ENCODE peak calls at places on chromosomes 4 and X, in seven cellular contexts. M, C, P, N, I, Z and O are unnamed samples.

GRCh38 chr4:6999172-7000086 is 43.7 kb upstream of the TADA2B start:
- DNase-seq in N (no peak), C (no peak), Z (peak; percentile 78), M (no peak), I (no peak), P (peak; percentile 36), O (no peak)

GRCh38 chr4:53943345-53944085 is 120.9 kb downstream of the CHIC2 start:
- DNase-seq in I (no peak), N (no peak), M (peak; percentile 69), C (no peak), P (no peak), Z (peak; percentile 85), O (no peak)

GRCh38 chrX:7067266-7067665 is 80.2 kb upstream of the STS start:
- DNase-seq in I (no peak), N (no peak), C (no peak), M (no peak), Z (no peak), P (no peak), O (no peak)

GRCh38 chr4:102411416-102411815 is 66.1 kb upstream of the SLC39A8 start:
- DNase-seq in C (no peak), Z (no peak), P (no peak), I (no peak), M (no peak), N (no peak), O (no peak)

GRCh38 chr4:179817317-179817716 is 2375.1 kb upstream of the AGA start:
- DNase-seq in M (no peak), N (no peak), Z (no peak), I (no peak), C (no peak), P (no peak), O (no peak)

GRCh38 chrX:119410027-119410819 is 11.1 kb downstream of the SLC25A43 start:
- DNase-seq in I (no peak), P (peak; percentile 72), N (no peak), C (peak; percentile 46), M (peak; percentile 69), Z (peak; percentile 49), O (peak; percentile 57)

GRCh38 chr4:169492436-169493163 is 119.8 kb downstream of the NEK1 start:
- DNase-seq in Z (peak; percentile 35), I (peak; percentile 68), C (peak; percentile 25), P (peak; percentile 40), N (peak; percentile 13), M (peak; percentile 44), O (peak; percentile 39)

GRCh38 chrX:1462596-1463251 is 10.0 kb upstream of the ASMTL start:
- DNase-seq in M (peak; percentile 64), N (no peak), C (no peak), Z (no peak), P (peak; percentile 60), I (peak; percentile 26), O (no peak)

GRCh38 chr4:40455340-40455902 is 120.3 kb downstream of the CHRNA9 start:
- DNase-seq in Z (no peak), P (no peak), C (no peak), I (no peak), N (no peak), M (no peak), O (peak; percentile 47)

GRCh38 chrX:106707771-106708454 is 18.6 kb upstream of the RNF128 start:
- DNase-seq in Z (peak; percentile 79), M (peak; percentile 94), N (no peak), I (no peak), P (no peak), C (peak; percentile 21), O (no peak)

GRCh38 chrX:1595711-1596060 is 4.3 kb downstream of the AKAP17A start:
- DNase-seq in I (no peak), Z (no peak), M (no peak), C (no peak), P (no peak), N (no peak), O (no peak)

GRCh38 chr4:60780874-60781273 is 419.3 kb upstream of the ADGRL3 start:
- DNase-seq in C (no peak), Z (no peak), M (peak; percentile 50), I (no peak), P (no peak), N (no peak), O (no peak)

GRCh38 chr4:55503164-55503563 is 43.5 kb downstream of the CLOCK start:
- DNase-seq in N (no peak), M (peak; percentile 84), I (no peak), Z (peak; percentile 38), C (no peak), P (peak; percentile 21), O (no peak)

GRCh38 chrX:31572396-31572795 is 500.6 kb upstream of the FTHL17 start:
- DNase-seq in N (no peak), C (no peak), P (no peak), M (no peak), I (no peak), Z (no peak), O (no peak)

GRCh38 chr4:136750898-136751297 is 781.4 kb downstream of the PCDH18 start:
- DNase-seq in P (no peak), Z (no peak), C (no peak), N (no peak), I (no peak), M (peak; percentile 60), O (peak; percentile 5)

GRCh38 chr4:54685810-54686209 is 28.1 kb downstream of the KIT start:
- DNase-seq in M (no peak), Z (no peak), C (no peak), I (no peak), N (no peak), P (no peak), O (no peak)

GRCh38 chrX:44415639-44416386 is 72.3 kb upstream of the EFHC2 start:
- DNase-seq in M (no peak), Z (no peak), I (no peak), N (no peak), P (no peak), C (no peak), O (no peak)

GRCh38 chr4:16897991-16898827 is at the start of gene LDB2:
- DNase-seq in N (no peak), I (peak; percentile 64), Z (no peak), C (no peak), P (no peak), M (peak; percentile 88), O (no peak)

GRCh38 chrX:98405376-98405775 is 1521.7 kb downstream of the RPA4 start:
- DNase-seq in I (no peak), M (no peak), P (no peak), Z (no peak), N (no peak), C (no peak), O (no peak)

GRCh38 chr4:2071912-2072867 is 13.1 kb downstream of the NAT8L start:
- DNase-seq in I (peak; percentile 45), P (no peak), N (no peak), C (no peak), M (no peak), Z (no peak), O (peak; percentile 82)

GRCh38 chrX:122625239-122625638 is 558.8 kb upstream of the GRIA3 start:
- DNase-seq in I (no peak), P (no peak), Z (no peak), C (no peak), M (no peak), N (no peak), O (no peak)

GRCh38 chrX:122626871-122627270 is 557.2 kb upstream of the GRIA3 start:
- DNase-seq in C (no peak), M (no peak), I (no peak), Z (no peak), N (no peak), P (no peak), O (no peak)

GRCh38 chrX:122625821-122626220 is 558.3 kb upstream of the GRIA3 start:
- DNase-seq in C (no peak), Z (no peak), I (no peak), N (no peak), M (peak; percentile 38), P (no peak), O (no peak)

GRCh38 chrX:122622800-122623199 is 561.3 kb upstream of the GRIA3 start:
- DNase-seq in Z (no peak), P (no peak), M (no peak), C (no peak), I (no peak), N (no peak), O (no peak)
- TF ChIP-seq CEBPB in Z (no peak), P (no peak), M (no peak), C (no peak), I (no peak), N (no peak), O (no peak)

DNA sequence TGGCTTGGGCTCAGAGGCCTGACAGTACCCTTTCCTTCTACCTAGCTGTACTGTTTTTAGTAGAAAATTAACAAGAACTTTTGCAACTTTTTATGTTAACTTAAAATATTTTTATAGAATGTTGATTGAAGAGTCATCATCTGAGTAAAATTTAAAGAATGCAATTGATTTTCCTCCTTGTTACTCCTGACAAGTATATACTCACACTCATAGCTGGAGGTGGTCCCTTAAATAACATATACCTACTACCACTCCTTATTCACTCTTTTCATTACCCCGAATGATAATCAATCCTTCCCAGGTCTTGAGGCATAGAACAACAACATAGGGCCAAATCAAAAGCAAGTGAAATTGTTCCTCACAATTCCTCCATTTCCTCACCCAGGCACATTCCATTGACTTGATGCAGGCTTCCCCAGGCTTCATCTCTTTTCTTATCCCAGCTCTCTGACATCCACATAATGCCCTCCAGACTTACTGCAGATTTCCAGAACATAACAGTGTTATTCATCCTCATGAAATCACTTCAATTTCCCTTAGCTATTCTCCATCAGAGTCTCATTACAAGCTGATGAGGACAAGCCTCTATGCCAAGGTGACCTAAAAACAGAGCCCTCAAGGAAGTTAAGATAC is 73.2 kb upstream of the ANXA10 start:
- DNase-seq in M (peak; percentile 61), N (no peak), I (no peak), Z (no peak), C (no peak), P (no peak), O (no peak)
- TF ChIP-seq CEBPB in M (no peak), N (no peak), I (no peak), Z (no peak), C (no peak), P (no peak), O (no peak)

GRCh38 chr4:92121099-92121498 is 182.7 kb upstream of the GRID2 start:
- DNase-seq in N (no peak), M (no peak), C (no peak), P (no peak), I (no peak), Z (no peak), O (no peak)
- TF ChIP-seq CEBPB in N (no peak), M (no peak), C (no peak), P (no peak), I (no peak), Z (no peak), O (no peak)

GRCh38 chrX:39854772-39855747 is 242.7 kb downstream of the BCOR start:
- DNase-seq in Z (no peak), C (no peak), N (peak; percentile 82), M (no peak), I (no peak), P (no peak), O (no peak)
- TF ChIP-seq CEBPB in Z (no peak), C (no peak), N (no peak), M (no peak), I (no peak), P (no peak), O (no peak)

DNA sequence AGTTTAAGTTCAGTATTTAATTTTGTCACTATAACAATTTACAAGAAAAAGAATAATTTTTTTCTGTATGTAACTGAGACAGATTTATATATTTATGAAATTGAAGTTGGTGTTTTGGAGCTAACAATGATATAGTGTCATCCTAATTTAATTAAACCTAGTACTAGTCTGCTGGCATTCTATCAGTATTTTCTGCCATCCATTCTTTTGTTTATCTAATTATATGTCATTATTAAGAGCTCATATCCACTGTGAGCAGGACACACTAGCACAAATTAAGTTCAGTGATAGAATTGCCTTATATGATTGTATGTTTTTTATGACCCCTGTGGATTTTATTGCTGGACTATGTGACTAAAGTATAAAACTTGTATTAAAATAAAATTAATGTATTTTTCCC is 996.5 kb downstream of the CCSER1 start:
- DNase-seq in Z (no peak), P (no peak), C (no peak), N (no peak), I (no peak), M (no peak), O (no peak)
- TF ChIP-seq CEBPB in Z (no peak), P (no peak), C (no peak), N (no peak), I (no peak), M (no peak), O (no peak)